ENCODE peak calls at places on chromosome 14, in six cellular contexts. One of them, this sample, is unnamed.

GRCh38 chr14:82009076-82009475 is 475.4 kb upstream of the SEL1L start:
- DNase-seq in GM23248: no peak
- DNase-seq in keratinocyte: no peak
- DNase-seq in fibroblast of villous mesenchyme: no peak
- DNase-seq in brain microvascular endothelial cell: no peak
- DNase-seq in GM12864: no peak
- DNase-seq in this sample: no peak

GRCh38 chr14:106208794-106209193 is 682.4 kb downstream of the TMEM121 start:
- DNase-seq in GM23248: no peak
- DNase-seq in keratinocyte: no peak
- DNase-seq in fibroblast of villous mesenchyme: no peak
- DNase-seq in brain microvascular endothelial cell: no peak
- DNase-seq in GM12864: no peak
- DNase-seq in this sample: no peak

GRCh38 chr14:36771256-36771655 is 109.6 kb downstream of the PAX9 start:
- DNase-seq in GM23248: no peak
- DNase-seq in keratinocyte: no peak
- DNase-seq in fibroblast of villous mesenchyme: no peak
- DNase-seq in brain microvascular endothelial cell: no peak
- DNase-seq in GM12864: no peak
- DNase-seq in this sample: no peak

GRCh38 chr14:77707355-77707723 is 484 bp downstream of the ALKBH1 start:
- DNase-seq in GM23248: peak; percentile 82
- DNase-seq in keratinocyte: no peak
- DNase-seq in fibroblast of villous mesenchyme: peak; percentile 72
- DNase-seq in brain microvascular endothelial cell: peak; percentile 24
- DNase-seq in GM12864: no peak
- DNase-seq in this sample: no peak

GRCh38 chr14:92684801-92685560 is 63.4 kb downstream of the LGMN start:
- DNase-seq in GM23248: no peak
- DNase-seq in keratinocyte: no peak
- DNase-seq in fibroblast of villous mesenchyme: no peak
- DNase-seq in brain microvascular endothelial cell: no peak
- DNase-seq in GM12864: no peak
- DNase-seq in this sample: peak; percentile 77

GRCh38 chr14:104443391-104444158 is 136.0 kb upstream of the C14orf180 start:
- DNase-seq in GM23248: no peak
- DNase-seq in keratinocyte: no peak
- DNase-seq in fibroblast of villous mesenchyme: no peak
- DNase-seq in brain microvascular endothelial cell: no peak
- DNase-seq in GM12864: no peak
- DNase-seq in this sample: no peak

GRCh38 chr14:80629606-80630005 is 311.9 kb downstream of the CEP128 start:
- DNase-seq in GM23248: peak; percentile 50
- DNase-seq in keratinocyte: no peak
- DNase-seq in fibroblast of villous mesenchyme: no peak
- DNase-seq in brain microvascular endothelial cell: no peak
- DNase-seq in GM12864: no peak
- DNase-seq in this sample: no peak

GRCh38 chr14:79491161-79491560 is 720.1 kb downstream of the DIO2 start:
- DNase-seq in GM23248: no peak
- DNase-seq in keratinocyte: no peak
- DNase-seq in fibroblast of villous mesenchyme: no peak
- DNase-seq in brain microvascular endothelial cell: no peak
- DNase-seq in GM12864: no peak
- DNase-seq in this sample: no peak

GRCh38 chr14:97978336-97978735 is 1181.2 kb downstream of the VRK1 start:
- DNase-seq in GM23248: peak; percentile 85
- DNase-seq in keratinocyte: peak; percentile 41
- DNase-seq in fibroblast of villous mesenchyme: no peak
- DNase-seq in brain microvascular endothelial cell: peak; percentile 27
- DNase-seq in GM12864: no peak
- DNase-seq in this sample: peak; percentile 91

GRCh38 chr14:60326274-60326673 is 77.3 kb downstream of the PPM1A start:
- DNase-seq in GM23248: no peak
- DNase-seq in keratinocyte: no peak
- DNase-seq in fibroblast of villous mesenchyme: no peak
- DNase-seq in brain microvascular endothelial cell: no peak
- DNase-seq in GM12864: no peak
- DNase-seq in this sample: no peak

GRCh38 chr14:58607571-58608317 is 30.0 kb upstream of the DACT1 start:
- DNase-seq in GM23248: peak; percentile 94
- DNase-seq in keratinocyte: no peak
- DNase-seq in fibroblast of villous mesenchyme: no peak
- DNase-seq in brain microvascular endothelial cell: peak; percentile 8
- DNase-seq in GM12864: no peak
- DNase-seq in this sample: no peak

GRCh38 chr14:97077253-97077653 is 280.1 kb downstream of the VRK1 start:
- DNase-seq in GM23248: peak; percentile 19
- DNase-seq in keratinocyte: no peak
- DNase-seq in fibroblast of villous mesenchyme: no peak
- DNase-seq in brain microvascular endothelial cell: peak; percentile 47
- DNase-seq in GM12864: no peak
- DNase-seq in this sample: no peak

GRCh38 chr14:22814945-22815713 is at the start of gene SLC7A7:
- DNase-seq in GM23248: no peak
- DNase-seq in keratinocyte: no peak
- DNase-seq in fibroblast of villous mesenchyme: peak; percentile 84
- DNase-seq in brain microvascular endothelial cell: no peak
- DNase-seq in GM12864: no peak
- DNase-seq in this sample: no peak

GRCh38 chr14:87434680-87435079 is 558.3 kb downstream of the GALC start:
- DNase-seq in GM23248: no peak
- DNase-seq in keratinocyte: no peak
- DNase-seq in fibroblast of villous mesenchyme: no peak
- DNase-seq in brain microvascular endothelial cell: no peak
- DNase-seq in GM12864: no peak
- DNase-seq in this sample: no peak

GRCh38 chr14:77459072-77459723 is 1.3 kb downstream of the AHSA1 start:
- DNase-seq in GM23248: peak; percentile 85
- DNase-seq in keratinocyte: peak; percentile 35
- DNase-seq in fibroblast of villous mesenchyme: peak; percentile 81
- DNase-seq in brain microvascular endothelial cell: peak; percentile 85
- DNase-seq in GM12864: peak; percentile 43
- DNase-seq in this sample: no peak

GRCh38 chr14:80762829-80763228 is 178.7 kb downstream of the CEP128 start:
- DNase-seq in GM23248: peak; percentile 12
- DNase-seq in keratinocyte: no peak
- DNase-seq in fibroblast of villous mesenchyme: no peak
- DNase-seq in brain microvascular endothelial cell: no peak
- DNase-seq in GM12864: no peak
- DNase-seq in this sample: no peak

GRCh38 chr14:105201156-105201927 is 20.2 kb upstream of the NUDT14 start:
- DNase-seq in GM23248: no peak
- DNase-seq in keratinocyte: no peak
- DNase-seq in fibroblast of villous mesenchyme: no peak
- DNase-seq in brain microvascular endothelial cell: no peak
- DNase-seq in GM12864: no peak
- DNase-seq in this sample: no peak

GRCh38 chr14:89586258-89587127 is 169.5 kb upstream of the FOXN3 start:
- DNase-seq in GM23248: no peak
- DNase-seq in keratinocyte: no peak
- DNase-seq in fibroblast of villous mesenchyme: no peak
- DNase-seq in brain microvascular endothelial cell: no peak
- DNase-seq in GM12864: no peak
- DNase-seq in this sample: no peak

GRCh38 chr14:77190977-77191376 is 9.4 kb downstream of the TMEM63C start:
- DNase-seq in GM23248: no peak
- DNase-seq in keratinocyte: no peak
- DNase-seq in fibroblast of villous mesenchyme: no peak
- DNase-seq in brain microvascular endothelial cell: no peak
- DNase-seq in GM12864: no peak
- DNase-seq in this sample: no peak

GRCh38 chr14:61240206-61240605 is 40.9 kb downstream of the TMEM30B start:
- DNase-seq in GM23248: no peak
- DNase-seq in keratinocyte: no peak
- DNase-seq in fibroblast of villous mesenchyme: no peak
- DNase-seq in brain microvascular endothelial cell: no peak
- DNase-seq in GM12864: no peak
- DNase-seq in this sample: no peak

GRCh38 chr14:69620211-69620611 is 8.8 kb downstream of the SUSD6 start:
- DNase-seq in GM23248: no peak
- DNase-seq in keratinocyte: no peak
- DNase-seq in fibroblast of villous mesenchyme: no peak
- DNase-seq in brain microvascular endothelial cell: no peak
- DNase-seq in GM12864: no peak
- DNase-seq in this sample: no peak
- H3K4me3 ChIP-seq in GM23248: no peak overlapping the region
- H3K4me3 ChIP-seq in keratinocyte: no peak overlapping the region
- H3K4me3 ChIP-seq in fibroblast of villous mesenchyme: no peak overlapping the region
- H3K4me3 ChIP-seq in brain microvascular endothelial cell: no peak overlapping the region
- H3K4me3 ChIP-seq in GM12864: no peak overlapping the region
- H3K4me3 ChIP-seq in this sample: no peak overlapping the region

GRCh38 chr14:50340045-50340444 is 27.9 kb downstream of the DMAC2L start:
- DNase-seq in GM23248: no peak
- DNase-seq in keratinocyte: no peak
- DNase-seq in fibroblast of villous mesenchyme: peak; percentile 87
- DNase-seq in brain microvascular endothelial cell: no peak
- DNase-seq in GM12864: no peak
- DNase-seq in this sample: no peak

GRCh38 chr14:50344116-50344775 is 32.1 kb downstream of the DMAC2L start:
- DNase-seq in GM23248: peak; percentile 31
- DNase-seq in keratinocyte: peak; percentile 57
- DNase-seq in fibroblast of villous mesenchyme: peak; percentile 18
- DNase-seq in brain microvascular endothelial cell: no peak
- DNase-seq in GM12864: no peak
- DNase-seq in this sample: no peak

GRCh38 chr14:50340945-50341344 is 28.8 kb downstream of the DMAC2L start:
- DNase-seq in GM23248: no peak
- DNase-seq in keratinocyte: no peak
- DNase-seq in fibroblast of villous mesenchyme: no peak
- DNase-seq in brain microvascular endothelial cell: no peak
- DNase-seq in GM12864: no peak
- DNase-seq in this sample: no peak

GRCh38 chr14:50343424-50343823 is 31.3 kb downstream of the DMAC2L start:
- DNase-seq in GM23248: peak; percentile 13
- DNase-seq in keratinocyte: no peak
- DNase-seq in fibroblast of villous mesenchyme: peak; percentile 51
- DNase-seq in brain microvascular endothelial cell: no peak
- DNase-seq in GM12864: no peak
- DNase-seq in this sample: no peak

DNA sequence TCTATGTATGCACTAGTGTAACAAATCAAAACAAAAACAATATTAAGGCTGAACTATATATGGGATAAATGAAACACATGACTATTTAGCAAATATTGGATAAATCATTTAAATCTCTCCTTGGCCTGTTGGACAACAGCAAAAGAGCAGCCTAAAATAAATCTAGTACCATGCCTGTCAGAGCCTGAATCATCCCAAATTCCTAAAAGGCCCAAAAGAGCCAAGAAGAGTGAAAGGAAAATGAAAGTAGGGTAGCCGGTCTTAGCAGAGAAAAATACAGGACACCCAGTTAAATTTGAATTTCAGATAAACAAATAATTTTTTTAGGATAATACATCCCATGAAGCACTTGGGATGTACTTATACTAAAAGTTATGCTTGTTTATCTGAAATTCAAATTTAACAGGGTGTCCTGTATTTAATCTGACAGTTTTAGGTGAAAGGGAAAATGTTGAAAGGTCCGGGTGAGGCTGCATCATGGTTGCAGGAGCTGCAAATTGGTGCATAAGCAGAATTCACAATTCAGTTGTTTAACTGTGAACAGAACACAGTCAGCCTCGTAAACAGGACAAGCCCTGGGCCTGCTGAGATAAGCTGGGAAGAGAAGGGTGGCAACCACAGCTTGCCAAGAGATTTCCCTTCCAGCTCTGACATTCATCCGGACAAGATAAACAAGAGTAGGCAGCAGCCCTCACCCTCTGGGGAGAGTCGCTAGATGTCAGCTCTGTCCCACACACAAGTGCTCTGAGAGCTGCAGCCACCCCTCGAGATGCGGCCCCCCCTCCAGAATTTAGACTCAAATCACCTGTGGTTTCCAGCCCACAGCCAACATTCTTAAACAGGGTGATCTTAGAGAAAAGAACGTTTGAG is 30.3 kb downstream of the DMAC2L start:
- DNase-seq in GM23248: peak; percentile 76
- DNase-seq in keratinocyte: no peak
- DNase-seq in fibroblast of villous mesenchyme: peak; percentile 97
- DNase-seq in brain microvascular endothelial cell: peak; percentile 69
- DNase-seq in GM12864: no peak
- DNase-seq in this sample: peak; percentile 82
- H3K4me3 ChIP-seq in GM23248: peak overlapping the region; percentile 65
- H3K4me3 ChIP-seq in keratinocyte: no peak overlapping the region
- H3K4me3 ChIP-seq in fibroblast of villous mesenchyme: peak overlapping the region; percentile 29
- H3K4me3 ChIP-seq in brain microvascular endothelial cell: no peak overlapping the region
- H3K4me3 ChIP-seq in GM12864: no peak overlapping the region
- H3K4me3 ChIP-seq in this sample: no peak overlapping the region

DNA sequence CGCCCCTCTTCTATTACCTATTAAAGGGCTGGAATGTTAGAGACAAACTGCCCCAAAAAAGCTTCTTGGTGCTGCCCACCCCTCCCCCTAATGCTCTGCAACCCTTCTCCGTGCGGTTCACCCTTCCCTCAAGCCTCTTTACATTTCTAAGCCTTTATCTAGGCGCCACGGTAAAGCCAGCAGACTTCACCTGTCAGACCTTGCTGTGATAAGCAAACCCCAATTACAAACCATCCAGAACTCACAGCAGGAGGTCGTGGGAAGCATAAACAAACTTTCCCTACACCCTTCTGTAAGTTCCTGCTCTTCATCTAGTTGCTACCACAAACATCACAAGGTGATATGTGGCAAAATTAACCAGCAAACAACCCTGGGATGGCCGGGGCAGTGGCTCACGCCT is 56.8 kb downstream of the MOK start:
- DNase-seq in GM23248: no peak
- DNase-seq in keratinocyte: no peak
- DNase-seq in fibroblast of villous mesenchyme: peak; percentile 16
- DNase-seq in brain microvascular endothelial cell: no peak
- DNase-seq in GM12864: no peak
- DNase-seq in this sample: no peak
- H3K4me3 ChIP-seq in GM23248: no peak overlapping the region
- H3K4me3 ChIP-seq in keratinocyte: no peak overlapping the region
- H3K4me3 ChIP-seq in fibroblast of villous mesenchyme: no peak overlapping the region
- H3K4me3 ChIP-seq in brain microvascular endothelial cell: no peak overlapping the region
- H3K4me3 ChIP-seq in GM12864: no peak overlapping the region
- H3K4me3 ChIP-seq in this sample: no peak overlapping the region

DNA sequence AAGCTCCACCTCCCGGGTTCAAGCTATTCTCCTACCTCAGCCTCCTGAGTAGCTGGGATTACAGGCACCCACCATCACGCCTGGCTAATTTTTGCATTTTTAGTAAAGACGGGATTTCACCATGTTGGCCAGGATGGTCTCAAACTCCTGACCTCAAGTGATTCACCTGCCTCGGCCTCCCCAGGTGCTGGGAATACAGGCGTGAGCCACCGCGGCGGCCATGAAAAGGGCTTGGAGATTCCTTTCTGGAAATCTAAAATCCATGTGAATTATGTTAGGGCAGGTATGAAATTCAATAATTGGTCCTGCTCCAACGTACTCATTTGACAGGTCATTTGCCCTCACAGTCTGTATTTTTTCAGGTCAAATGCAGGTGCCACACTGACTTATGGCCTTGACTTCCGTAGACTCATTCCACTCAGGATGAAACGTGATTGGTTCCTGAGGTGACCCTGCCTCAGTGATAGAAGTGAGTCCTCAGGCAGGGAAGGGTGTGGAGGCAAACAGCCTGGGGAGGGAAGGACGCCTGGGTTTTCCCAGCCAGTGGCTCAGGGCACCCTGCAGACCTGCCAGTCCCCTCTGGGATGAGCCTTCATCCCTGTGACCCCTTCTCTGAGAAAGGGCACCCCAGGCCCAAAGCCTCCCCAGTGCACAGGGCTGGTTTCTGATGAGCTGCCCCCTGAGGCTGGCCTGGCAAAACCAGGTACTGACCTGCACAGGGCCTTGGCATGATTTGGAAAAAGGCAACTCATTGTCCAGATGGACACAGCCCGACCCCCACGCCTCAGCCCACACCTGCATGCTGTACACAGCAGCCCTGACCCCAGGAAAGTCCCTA is 48.7 kb downstream of the PSMA6 start:
- DNase-seq in GM23248: no peak
- DNase-seq in keratinocyte: no peak
- DNase-seq in fibroblast of villous mesenchyme: no peak
- DNase-seq in brain microvascular endothelial cell: no peak
- DNase-seq in GM12864: no peak
- DNase-seq in this sample: no peak
- H3K4me3 ChIP-seq in GM23248: no peak overlapping the region
- H3K4me3 ChIP-seq in keratinocyte: no peak overlapping the region
- H3K4me3 ChIP-seq in fibroblast of villous mesenchyme: no peak overlapping the region
- H3K4me3 ChIP-seq in brain microvascular endothelial cell: no peak overlapping the region
- H3K4me3 ChIP-seq in GM12864: no peak overlapping the region
- H3K4me3 ChIP-seq in this sample: peak overlapping the region; percentile 7

This sample was measured in kidney.